ENCODE peak calls at places on chromosomes 1 and 21, in four cellular contexts. N, X, Y and W are unnamed samples.
A peak's percentile ranks its signal among the peaks of the same experiment; 100 is the strongest.

GRCh38 chr1:22104865-22105437 is 37.9 kb downstream of the WNT4 start:
- DNase-seq in Y (no peak), N (no peak), X (no peak), W (no peak)

GRCh38 chr1:221697924-221698425 is 43.9 kb downstream of the DUSP10 start:
- DNase-seq in X (no peak), N (no peak), Y (no peak), W (no peak)

GRCh38 chr1:104291156-104291555 is 541.5 kb downstream of the AMY1C start:
- DNase-seq in N (no peak), X (no peak), Y (no peak), W (no peak)

GRCh38 chr21:30676737-30677136 is 34.1 kb downstream of the KRTAP20-3 start:
- DNase-seq in Y (no peak), N (no peak), X (no peak), W (no peak)

GRCh38 chr1:110119843-110120242 is 7.6 kb downstream of the UBL4B start:
- DNase-seq in X (no peak), N (no peak), Y (no peak), W (no peak)

GRCh38 chr1:211632808-211633522 is 42.5 kb downstream of the NEK2 start:
- DNase-seq in Y (no peak), X (peak; percentile 75), N (peak; percentile 75), W (no peak)

GRCh38 chr1:223337174-223337869 is 26.7 kb downstream of the SUSD4 start:
- DNase-seq in X (no peak), Y (no peak), N (no peak), W (no peak)

GRCh38 chr1:11059166-11059989 is 440 bp downstream of the SRM start:
- DNase-seq in N (no peak), Y (no peak), X (no peak), W (no peak)

GRCh38 chr1:101996830-101997485 is at the start of gene OLFM3:
- DNase-seq in Y (no peak), N (no peak), X (no peak), W (no peak)

GRCh38 chr21:22536511-22536910 is 1538.3 kb downstream of the NCAM2 start:
- DNase-seq in Y (no peak), N (no peak), X (no peak), W (no peak)

GRCh38 chr1:41902125-41902524 is 16.6 kb downstream of the HIVEP3 start:
- DNase-seq in N (no peak), X (no peak), Y (no peak), W (no peak)

GRCh38 chr1:23593042-23593521 is 33.8 kb upstream of the ID3 start:
- DNase-seq in Y (no peak), N (no peak), X (no peak), W (no peak)
- H3K4me1 ChIP-seq in Y (peaks cover 96% of the 10 kb centered on the region), N (no peaks in the 10 kb centered on the region), X (peaks cover 7% of the 10 kb centered on the region), W (peaks cover 34% of the 10 kb centered on the region)

DNA sequence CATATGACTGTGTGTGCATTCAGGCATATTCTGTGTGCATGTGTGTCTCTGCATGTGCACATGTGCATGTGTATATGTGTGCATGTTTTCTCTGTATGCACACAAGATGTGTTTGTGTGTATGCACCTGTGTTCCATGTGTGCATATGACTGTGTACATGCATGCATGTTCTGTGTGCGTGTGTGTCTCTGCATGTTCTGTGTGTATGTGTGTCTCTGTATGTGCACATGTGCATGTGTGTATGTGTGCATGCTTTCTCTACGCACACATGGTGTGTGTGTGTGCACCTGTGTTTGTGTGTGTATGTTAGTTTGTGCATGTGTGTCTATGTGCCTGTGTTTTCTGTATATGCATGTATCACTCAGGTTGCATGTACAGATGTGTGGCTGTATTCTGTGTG is 42.3 kb downstream of the AJAP1 start:
- DNase-seq in Y (no peak), X (no peak), N (no peak), W (no peak)
- H3K27ac ChIP-seq in Y (no peak overlapping the region), X (no peak overlapping the region), N (no peak overlapping the region), W (no peak overlapping the region)

DNA sequence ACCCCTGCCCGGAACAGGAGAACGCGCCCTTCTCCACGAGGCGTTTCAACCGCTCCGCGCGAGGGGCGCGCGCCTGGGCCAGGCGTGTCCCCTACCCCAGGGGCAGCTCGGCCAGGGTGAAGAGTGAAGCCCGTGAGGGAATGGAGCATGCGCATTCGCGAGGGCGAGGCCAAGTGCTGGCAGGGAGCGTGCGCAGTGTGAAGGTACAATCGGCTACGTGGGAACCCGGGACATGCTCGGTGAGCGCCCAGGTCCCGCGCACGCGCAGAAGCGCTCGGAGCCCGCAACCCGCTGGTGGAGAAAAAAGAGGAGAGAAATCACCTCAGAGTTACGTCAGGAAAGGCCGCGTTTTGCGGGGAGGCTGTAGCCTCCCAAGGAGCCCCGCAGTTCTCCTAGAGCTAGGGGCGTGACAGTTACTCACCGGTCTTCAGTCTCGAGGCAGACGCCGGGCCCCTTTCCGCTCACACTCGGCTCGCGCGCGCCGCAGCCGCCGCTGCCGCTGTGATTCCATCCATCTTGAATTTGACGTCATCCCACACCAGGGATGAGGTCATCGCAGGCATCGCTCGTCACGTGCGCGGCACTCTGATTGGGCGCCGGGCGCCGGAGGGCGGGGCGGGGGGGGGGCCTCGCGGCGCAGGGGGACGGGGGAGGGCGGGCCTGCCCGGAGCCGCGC is at the start of gene ZBTB21:
- DNase-seq in Y (peak; percentile 79), X (peak; percentile 98), N (peak; percentile 98), W (peak; percentile 99)
- TF ChIP-seq POLR2A in Y (peak; percentile 81), X (peak; percentile 92), N (peak; percentile 61), W (peak; percentile 80)

DNA sequence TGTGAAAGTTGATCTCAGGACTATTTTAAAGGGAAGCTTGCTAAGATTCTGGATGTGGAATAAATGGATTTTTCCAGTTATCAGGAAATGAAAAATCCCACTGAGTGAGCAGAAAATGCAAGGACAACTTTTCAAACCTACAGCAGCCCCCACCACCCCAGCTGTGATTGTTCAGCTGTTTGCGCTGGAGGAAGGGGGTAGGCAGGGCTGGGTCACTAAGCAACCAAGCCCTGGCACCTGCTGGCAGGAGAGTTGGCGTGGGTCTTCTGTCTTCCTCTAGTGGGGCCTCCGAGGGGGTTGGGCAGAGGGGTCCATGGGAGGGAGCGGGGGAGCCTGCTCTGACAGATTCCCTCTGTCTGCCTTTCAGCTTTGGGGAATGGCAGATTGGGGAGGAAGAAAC is 45.3 kb downstream of the EIF2D start:
- DNase-seq in Y (no peak), X (no peak), N (no peak), W (no peak)
- H3K4me1 ChIP-seq in Y (peaks cover 3% of the 10 kb centered on the region), X (no peaks in the 10 kb centered on the region), N (no peaks in the 10 kb centered on the region), W (no peaks in the 10 kb centered on the region)

GRCh38 chr1:175885247-175885646 is 141.9 kb upstream of the TNR start:
- DNase-seq in X (no peak), Y (no peak), N (no peak), W (no peak)

GRCh38 chr1:175887521-175887920 is 144.1 kb upstream of the TNR start:
- DNase-seq in N (no peak), X (no peak), Y (no peak), W (no peak)

GRCh38 chr1:175881571-175881970 is 138.2 kb upstream of the TNR start:
- DNase-seq in N (no peak), Y (no peak), X (no peak), W (no peak)

GRCh38 chr1:175882192-175882591 is 138.8 kb upstream of the TNR start:
- DNase-seq in Y (no peak), N (no peak), X (no peak), W (no peak)

DNA sequence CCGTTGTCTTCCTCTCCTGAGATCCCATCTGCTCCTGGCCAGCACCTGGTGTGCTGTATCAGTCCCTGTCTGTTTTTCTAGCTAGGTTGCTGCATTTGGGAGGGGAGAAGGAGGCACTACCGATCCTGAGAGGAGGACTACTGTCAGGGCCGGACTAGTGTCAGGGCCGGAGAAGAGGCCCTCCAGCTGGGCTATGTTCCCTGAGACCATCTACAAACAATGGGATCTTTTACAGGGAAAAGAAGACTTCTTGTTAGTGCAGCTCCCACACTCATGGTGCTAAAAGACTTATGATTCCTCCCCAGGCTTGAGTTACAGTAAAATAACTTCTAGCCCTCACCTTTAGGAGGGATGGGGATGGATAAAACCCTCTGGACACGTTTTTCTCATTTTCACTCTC is 141.0 kb upstream of the TNR start:
- DNase-seq in Y (no peak), X (no peak), N (no peak), W (no peak)
- H3K27ac ChIP-seq in Y (no peak overlapping the region), X (no peak overlapping the region), N (no peak overlapping the region), W (no peak overlapping the region)